ENCODE peak calls at places on chromosomes 13 and 19, in nine cellular contexts. K is AG04450; X is ureter; J is stimulated activated CD4-positive, alpha-beta T cell treated with anti-CD3 and anti-CD28 coated beads, Interleukin-15, amount 100 ng/mL, for 1 hour; D is MCF 10A; N is right lobe of liver; Q is neural crest cell; W is NCI-H82; E is T-helper 1 cell. R is an unnamed sample.

GRCh38 chr13:105918842-105919741 is 616.4 kb downstream of the EFNB2 start:
- DNase-seq in N (no peak), D (peak), K (no peak), X (peak), J (no peak), Q (peak), E (no peak), W (no peak), R (peak)

GRCh38 chr13:104098421-104098820 is 1032.2 kb upstream of the SLC10A2 start:
- DNase-seq in X (no peak), E (no peak), N (no peak), D (peak), K (no peak), J (no peak), Q (no peak), W (no peak), R (no peak)

GRCh38 chr19:34996978-34997640 is 3.0 kb upstream of the GRAMD1A start:
- DNase-seq in D (no peak), Q (no peak), K (no peak), N (no peak), E (no peak), X (no peak), J (no peak), W (no peak), R (no peak)

GRCh38 chr19:7799640-7800355 is 30.2 kb upstream of the EVI5L start:
- DNase-seq in W (peak), K (peak), J (peak), D (peak), N (peak), X (peak), E (peak), Q (peak), R (peak)

GRCh38 chr13:93794197-93794885 is 567.7 kb downstream of the GPC6 start:
- DNase-seq in N (no peak), X (no peak), J (no peak), W (no peak), E (no peak), K (no peak), Q (no peak), D (no peak), R (no peak)

GRCh38 chr13:27851481-27851880 is 59.2 kb downstream of the GSX1 start:
- DNase-seq in J (no peak), X (no peak), K (no peak), D (no peak), Q (no peak), E (no peak), N (no peak), W (no peak), R (no peak)

GRCh38 chr13:89852570-89852969 is 1494.9 kb upstream of the MIR17HG start:
- DNase-seq in K (no peak), Q (no peak), E (no peak), W (peak), X (no peak), J (no peak), N (no peak), D (no peak), R (no peak)

GRCh38 chr19:21677696-21678418 is 89.5 kb downstream of the ZNF100 start:
- DNase-seq in J (no peak), D (no peak), E (no peak), N (no peak), W (no peak), Q (no peak), X (no peak), K (no peak), R (no peak)

GRCh38 chr19:19170053-19170945 is at the start of gene MEF2B:
- DNase-seq in J (peak), N (peak), E (peak), X (peak), K (no peak), W (peak), Q (peak), D (peak), R (no peak)

GRCh38 chr19:873084-874019 is 13.9 kb downstream of the CFD start:
- DNase-seq in D (peak), W (peak), J (peak), Q (no peak), N (no peak), K (no peak), X (no peak), E (peak), R (no peak)

GRCh38 chr13:91400094-91400462 is 1.7 kb downstream of the GPC5 start:
- DNase-seq in N (no peak), J (no peak), Q (no peak), X (no peak), W (no peak), K (no peak), D (no peak), E (no peak), R (no peak)